ENCODE peak calls at places on chromosome 16, in four cellular contexts. Z is stimulated activated CD8-positive, alpha-beta memory T cell treated with anti-CD3 and anti-CD28 coated beads, Interleukin-2, amount 100 ng/mL, for 1 hour; Q is A172; V is ELF-1. W is an unnamed sample.

GRCh38 chr16:59259074-59259963 is 525.2 kb upstream of the GOT2 start:
- DNase-seq in V (no peak), Z (no peak), Q (peak), W (no peak)

GRCh38 chr16:23597003-23597756 is 1.1 kb upstream of the NDUFAB1 start:
- DNase-seq in V (peak), Q (no peak), Z (no peak), W (peak)

GRCh38 chr16:548586-548985 is 11.6 kb upstream of the PRR35 start:
- DNase-seq in Z (no peak), V (no peak), Q (no peak), W (no peak)

GRCh38 chr16:19410435-19411153 is 7.1 kb upstream of the TMC5 start:
- DNase-seq in Q (no peak), V (peak), Z (no peak), W (no peak)

GRCh38 chr16:75078886-75079285 is 37.7 kb downstream of the LDHD start:
- DNase-seq in V (no peak), Q (no peak), Z (no peak), W (no peak)

GRCh38 chr16:24610421-24610765 is 71.0 kb downstream of the RBBP6 start:
- DNase-seq in Z (no peak), Q (no peak), V (peak), W (no peak)

GRCh38 chr16:72198021-72198420 is 26.1 kb upstream of the PMFBP1 start:
- DNase-seq in V (no peak), Q (no peak), Z (no peak), W (no peak)

GRCh38 chr16:82185012-82185411 is 15.0 kb upstream of the MPHOSPH6 start:
- DNase-seq in V (no peak), Q (no peak), Z (no peak), W (no peak)

GRCh38 chr16:86665929-86666328 is 87.6 kb downstream of the FOXL1 start:
- DNase-seq in V (no peak), Z (no peak), Q (no peak), W (no peak)

GRCh38 chr16:62033065-62033464 is 3.2 kb downstream of the CDH8 start:
- DNase-seq in V (no peak), Z (no peak), Q (no peak), W (no peak)

GRCh38 chr16:4272114-4272954 is 489 bp downstream of the TFAP4 start:
- DNase-seq in Q (peak), V (peak), Z (peak), W (peak)

GRCh38 chr16:89187337-89188063 is 12.8 kb downstream of the SLC22A31 start:
- DNase-seq in Q (peak), Z (no peak), V (no peak), W (no peak)

GRCh38 chr16:59878479-59878878 is 1144.4 kb upstream of the GOT2 start:
- DNase-seq in Q (peak), Z (no peak), V (no peak), W (no peak)

GRCh38 chr16:87729266-87729954 is 36.4 kb downstream of the KLHDC4 start:
- DNase-seq in Z (no peak), V (no peak), Q (no peak), W (no peak)

GRCh38 chr16:69917739-69918138 is 33.4 kb upstream of the CLEC18A start:
- DNase-seq in V (peak), Q (peak), Z (no peak), W (peak)

GRCh38 chr16:57795431-57795878 is 6.8 kb downstream of the KIFC3 start:
- DNase-seq in Z (no peak), Q (peak), V (peak), W (peak)

GRCh38 chr16:85460252-85460982 is 152.7 kb upstream of the GSE1 start:
- DNase-seq in Q (no peak), V (peak), Z (no peak), W (no peak)

GRCh38 chr16:77422196-77422784 is 12.5 kb downstream of the ADAMTS18 start:
- DNase-seq in V (no peak), Q (no peak), Z (no peak), W (no peak)

GRCh38 chr16:57178296-57178695 is 7.5 kb downstream of the PSME3IP1 start:
- DNase-seq in V (no peak), Q (no peak), Z (no peak), W (no peak)

GRCh38 chr16:65704866-65705265 is 583.0 kb upstream of the CDH11 start:
- DNase-seq in Z (no peak), V (no peak), Q (no peak), W (no peak)